ENCODE peak calls at places on chromosome 2, in five cellular contexts. B is NCI-H1417; Y is sigmoid colon; M is activated naive CD4-positive, alpha-beta T cell treated with anti-CD3 and anti-CD28 coated beads, Interleukin-2, amount 10 ng/mL, durations not matched to agents 7 days and 5 days; C is fibroblast of the aortic adventitia. P is an unnamed sample.
A peak's percentile ranks its signal among the peaks of the same experiment; 100 is the strongest.

GRCh38 chr2:166417669-166418068 is 41.9 kb upstream of the SCN9A start:
- DNase-seq in B (peak; percentile 6), Y (no peak), M (no peak), C (peak; percentile 39), P (peak; percentile 27)

GRCh38 chr2:17915811-17916523 is 37.5 kb downstream of the KCNS3 start:
- DNase-seq in B (no peak), Y (no peak), M (no peak), C (no peak), P (no peak)

GRCh38 chr2:14401838-14402237 is 230.7 kb upstream of the LRATD1 start:
- DNase-seq in B (peak; percentile 100), Y (no peak), M (no peak), C (no peak), P (peak; percentile 99)

GRCh38 chr2:149885468-149885867 is 297.9 kb upstream of the MMADHC start:
- DNase-seq in B (peak; percentile 85), Y (no peak), M (no peak), C (no peak), P (peak; percentile 84)

GRCh38 chr2:42101641-42102605 is 54.1 kb downstream of the PKDCC start:
- DNase-seq in B (peak; percentile 78), Y (peak; percentile 86), M (peak; percentile 92), C (peak; percentile 74), P (no peak)

GRCh38 chr2:167333245-167333644 is 445.0 kb downstream of the XIRP2 start:
- DNase-seq in B (no peak), Y (no peak), M (no peak), C (no peak), P (no peak)

GRCh38 chr2:60212174-60212945 is 341.1 kb downstream of the BCL11A start:
- DNase-seq in B (peak; percentile 19), Y (no peak), M (no peak), C (no peak), P (no peak)

GRCh38 chr2:177712462-177712861 is 319.9 kb downstream of the AGPS start:
- DNase-seq in B (no peak), Y (no peak), M (no peak), C (no peak), P (no peak)

GRCh38 chr2:75493230-75493629 is 67.5 kb downstream of the EVA1A start:
- DNase-seq in B (no peak), Y (no peak), M (no peak), C (no peak), P (no peak)

GRCh38 chr2:120231974-120232635 is 8.9 kb upstream of the TMEM185B start:
- DNase-seq in B (no peak), Y (peak; percentile 64), M (peak; percentile 88), C (peak; percentile 68), P (no peak)

GRCh38 chr2:54206596-54206995 is 49.4 kb downstream of the TSPYL6 start:
- DNase-seq in B (peak; percentile 89), Y (no peak), M (no peak), C (peak; percentile 77), P (peak; percentile 47)

GRCh38 chr2:237478095-237478494 is 9.0 kb upstream of the MLPH start:
- DNase-seq in B (no peak), Y (no peak), M (no peak), C (no peak), P (no peak)

GRCh38 chr2:16662440-16662839 is 3.2 kb downstream of the CYRIA start:
- DNase-seq in B (no peak), Y (peak; percentile 77), M (no peak), C (no peak), P (no peak)

GRCh38 chr2:141399270-141399669 is 731.5 kb downstream of the LRP1B start:
- DNase-seq in B (no peak), Y (no peak), M (no peak), C (peak; percentile 26), P (no peak)

GRCh38 chr2:231189571-231190495 is 8.6 kb upstream of the ARMC9 start:
- DNase-seq in B (no peak), Y (peak; percentile 79), M (no peak), C (peak; percentile 84), P (no peak)

GRCh38 chr2:157685572-157685971 is 56.9 kb upstream of the ACVR1C start:
- DNase-seq in B (no peak), Y (no peak), M (no peak), C (no peak), P (no peak)

GRCh38 chr2:151857650-151858049 is 29.4 kb upstream of the ARL5A start:
- DNase-seq in B (no peak), Y (no peak), M (no peak), C (no peak), P (no peak)

GRCh38 chr2:138421971-138422335 is 79.6 kb upstream of the SPOPL start:
- DNase-seq in B (no peak), Y (no peak), M (no peak), C (peak; percentile 83), P (no peak)

GRCh38 chr2:75047907-75048625 is 89.6 kb downstream of the POLE4 start:
- DNase-seq in B (no peak), Y (no peak), M (no peak), C (peak; percentile 79), P (no peak)

GRCh38 chr2:70904371-70905216 is 31.1 kb upstream of the ATP6V1B1 start:
- DNase-seq in B (no peak), Y (no peak), M (no peak), C (no peak), P (no peak)

GRCh38 chr2:197076652-197077051 is 150.1 kb upstream of the PGAP1 start:
- DNase-seq in B (no peak), Y (no peak), M (no peak), C (no peak), P (no peak)

GRCh38 chr2:71578665-71579371 is 125.5 kb downstream of the DYSF start:
- DNase-seq in B (no peak), Y (peak; percentile 82), M (no peak), C (peak; percentile 44), P (no peak)

GRCh38 chr2:199588054-199588453 is 130.3 kb upstream of the SATB2 start:
- DNase-seq in B (no peak), Y (no peak), M (no peak), C (no peak), P (no peak)

GRCh38 chr2:120243211-120243610 is 9.4 kb upstream of the RALB start:
- DNase-seq in B (no peak), Y (no peak), M (no peak), C (no peak), P (no peak)

GRCh38 chr2:43228341-43228751 is 1.9 kb upstream of the ZFP36L2 start:
- DNase-seq in B (no peak), Y (no peak), M (no peak), C (peak; percentile 52), P (no peak)

GRCh38 chr2:98508690-98509054 is 64.0 kb downstream of the INPP4A start:
- DNase-seq in B (no peak), Y (peak; percentile 82), M (peak; percentile 41), C (no peak), P (no peak)

P was measured in NCI-H146.